ENCODE peak calls at places on chromosomes 13 and 19, in seven cellular contexts. H is SK-N-SH; R is AG09309; Y is effector memory CD4-positive, alpha-beta T cell; U is AG09319; E is foreskin melanocyte; F is lung microvascular endothelial cell. Q is an unnamed sample.

GRCh38 chr19:15427991-15428471 is 9.2 kb upstream of the AKAP8L start:
- DNase-seq in H (no peak), R (no peak), Y (no peak), U (no peak), E (no peak), F (no peak), Q (no peak)

GRCh38 chr19:12793290-12794195 is 2.3 kb downstream of the JUNB start:
- DNase-seq in H (peak), R (no peak), Y (peak), U (peak), E (peak), F (peak), Q (peak)

GRCh38 chr13:37667631-37668161 is 69.1 kb upstream of the POSTN start:
- DNase-seq in H (no peak), R (no peak), Y (no peak), U (no peak), E (no peak), F (no peak), Q (no peak)

GRCh38 chr13:60431108-60431700 is 34.2 kb downstream of the TDRD3 start:
- DNase-seq in H (peak), R (peak), Y (no peak), U (peak), E (peak), F (peak), Q (no peak)

GRCh38 chr19:52442179-52442578 is 11.2 kb upstream of the ZNF578 start:
- DNase-seq in H (no peak), R (no peak), Y (no peak), U (no peak), E (no peak), F (no peak), Q (no peak)

GRCh38 chr19:51398096-51398704 is 7.8 kb upstream of the C19orf84 start:
- DNase-seq in H (peak), R (no peak), Y (no peak), U (no peak), E (no peak), F (peak), Q (no peak)

GRCh38 chr19:41753936-41754529 is 1.3 kb upstream of the CEACAM6 start:
- DNase-seq in H (peak), R (no peak), Y (peak), U (no peak), E (peak), F (peak), Q (no peak)

GRCh38 chr19:6250909-6251308 is 28.9 kb downstream of the MLLT1 start:
- DNase-seq in H (no peak), R (no peak), Y (no peak), U (no peak), E (no peak), F (no peak), Q (no peak)

GRCh38 chr19:330503-330902 is 14.1 kb downstream of the MIER2 start:
- DNase-seq in H (no peak), R (no peak), Y (no peak), U (no peak), E (no peak), F (no peak), Q (no peak)

GRCh38 chr19:30161770-30162169 is 210.4 kb upstream of the ZNF536 start:
- DNase-seq in H (no peak), R (no peak), Y (no peak), U (no peak), E (no peak), F (no peak), Q (no peak)

GRCh38 chr13:76148374-76148773 is 512.2 kb downstream of the LMO7 start:
- DNase-seq in H (no peak), R (no peak), Y (no peak), U (no peak), E (no peak), F (no peak), Q (no peak)

GRCh38 chr13:99357149-99357596 is 50.0 kb upstream of the GPR183 start:
- DNase-seq in H (no peak), R (no peak), Y (no peak), U (peak), E (no peak), F (peak), Q (no peak)

GRCh38 chr13:30375436-30375835 is 46.9 kb upstream of the UBE2L5 start:
- DNase-seq in H (no peak), R (no peak), Y (no peak), U (no peak), E (no peak), F (no peak), Q (no peak)

GRCh38 chr13:34025746-34026145 is 207.8 kb downstream of the RFC3 start:
- DNase-seq in H (no peak), R (peak), Y (no peak), U (peak), E (peak), F (no peak), Q (no peak)

GRCh38 chr13:51222510-51223283 is 499 bp downstream of the FAM124A start:
- DNase-seq in H (no peak), R (no peak), Y (no peak), U (no peak), E (no peak), F (peak), Q (no peak)

GRCh38 chr19:35379992-35380391 is 9.1 kb downstream of the GPR42 start:
- DNase-seq in H (no peak), R (no peak), Y (no peak), U (no peak), E (no peak), F (no peak), Q (no peak)

GRCh38 chr13:99160415-99160814 is 40.2 kb upstream of the UBAC2 start:
- DNase-seq in H (no peak), R (no peak), Y (no peak), U (no peak), E (no peak), F (no peak), Q (no peak)

GRCh38 chr19:51123381-51124186 is 1.1 kb upstream of the SIGLEC9 start:
- DNase-seq in H (no peak), R (no peak), Y (peak), U (no peak), E (no peak), F (no peak), Q (peak)

GRCh38 chr19:41456342-41456918 is 13.5 kb downstream of the ERICH4 start:
- DNase-seq in H (no peak), R (no peak), Y (no peak), U (no peak), E (no peak), F (peak), Q (no peak)

GRCh38 chr19:43455321-43456113 is 9.9 kb downstream of the LYPD3 start:
- DNase-seq in H (no peak), R (no peak), Y (no peak), U (no peak), E (no peak), F (no peak), Q (no peak)

GRCh38 chr13:27966641-27967202 is 2.4 kb downstream of the CDX2 start:
- DNase-seq in H (peak), R (no peak), Y (no peak), U (no peak), E (no peak), F (no peak), Q (no peak)

GRCh38 chr13:70884196-70884595 is 775.9 kb upstream of the KLHL1 start:
- DNase-seq in H (no peak), R (no peak), Y (no peak), U (no peak), E (no peak), F (no peak), Q (no peak)

GRCh38 chr19:3369337-3370213 is 3.2 kb downstream of the NFIC start:
- DNase-seq in H (no peak), R (no peak), Y (no peak), U (no peak), E (no peak), F (no peak), Q (no peak)

GRCh38 chr13:59088716-59089115 is 1075.0 kb downstream of the DIAPH3 start:
- DNase-seq in H (no peak), R (no peak), Y (no peak), U (no peak), E (no peak), F (peak), Q (no peak)

GRCh38 chr19:29524912-29525870 is 603 bp upstream of the VSTM2B start:
- DNase-seq in H (no peak), R (no peak), Y (no peak), U (no peak), E (no peak), F (no peak), Q (no peak)